ENCODE peak calls at places on chromosomes 13 and 19, in five cellular contexts. One of them, this sample, is unnamed.

GRCh38 chr19:30631035-30631375 is 258.8 kb downstream of the ZNF536 start:
- DNase-seq in cardiac fibroblast: no peak
- DNase-seq in A549: no peak
- DNase-seq in fibroblast of mammary gland: no peak
- DNase-seq in stomach: no peak
- DNase-seq in this sample: no peak

GRCh38 chr19:8567522-8568172 is 9.6 kb downstream of the MYO1F start:
- DNase-seq in fibroblast of mammary gland: no peak
- DNase-seq in stomach: no peak
- DNase-seq in cardiac fibroblast: no peak
- DNase-seq in A549: no peak
- DNase-seq in this sample: no peak

GRCh38 chr13:99417821-99418662 is 83.2 kb upstream of the TM9SF2 start:
- DNase-seq in cardiac fibroblast: no peak
- DNase-seq in A549: no peak
- DNase-seq in fibroblast of mammary gland: no peak
- DNase-seq in stomach: peak; percentile 20
- DNase-seq in this sample: no peak

GRCh38 chr13:98103942-98104880 is 38.7 kb upstream of the FARP1 start:
- DNase-seq in fibroblast of mammary gland: peak; percentile 43
- DNase-seq in A549: peak; percentile 48
- DNase-seq in cardiac fibroblast: no peak
- DNase-seq in stomach: no peak
- DNase-seq in this sample: no peak

GRCh38 chr13:70792121-70792520 is 683.9 kb upstream of the KLHL1 start:
- DNase-seq in fibroblast of mammary gland: no peak
- DNase-seq in cardiac fibroblast: no peak
- DNase-seq in stomach: no peak
- DNase-seq in A549: no peak
- DNase-seq in this sample: no peak

GRCh38 chr13:77916481-77916880 is 2.1 kb downstream of the EDNRB start:
- DNase-seq in cardiac fibroblast: no peak
- DNase-seq in A549: no peak
- DNase-seq in fibroblast of mammary gland: peak; percentile 37
- DNase-seq in stomach: no peak
- DNase-seq in this sample: no peak

GRCh38 chr19:48206402-48207093 is 36.1 kb downstream of the ZSWIM9 start:
- DNase-seq in fibroblast of mammary gland: no peak
- DNase-seq in stomach: peak; percentile 54
- DNase-seq in cardiac fibroblast: peak; percentile 32
- DNase-seq in A549: no peak
- DNase-seq in this sample: no peak

GRCh38 chr19:17319473-17320238 is 10.3 kb downstream of the DDA1 start:
- DNase-seq in cardiac fibroblast: no peak
- DNase-seq in stomach: no peak
- DNase-seq in fibroblast of mammary gland: no peak
- DNase-seq in A549: no peak
- DNase-seq in this sample: no peak

GRCh38 chr19:38032151-38032550 is 125.1 kb downstream of the SIPA1L3 start:
- DNase-seq in A549: no peak
- DNase-seq in fibroblast of mammary gland: peak; percentile 31
- DNase-seq in cardiac fibroblast: peak; percentile 73
- DNase-seq in stomach: no peak
- DNase-seq in this sample: peak; percentile 53

GRCh38 chr19:16106121-16106520 is 5.6 kb upstream of the RAB8A start:
- DNase-seq in A549: no peak
- DNase-seq in fibroblast of mammary gland: peak; percentile 58
- DNase-seq in stomach: no peak
- DNase-seq in cardiac fibroblast: no peak
- DNase-seq in this sample: peak; percentile 33

GRCh38 chr13:76667551-76667950 is 218.7 kb downstream of the KCTD12 start:
- DNase-seq in stomach: no peak
- DNase-seq in cardiac fibroblast: peak; percentile 87
- DNase-seq in A549: no peak
- DNase-seq in fibroblast of mammary gland: peak; percentile 74
- DNase-seq in this sample: peak; percentile 77

GRCh38 chr13:98199480-98199879 is 22.4 kb upstream of the RNF113B start:
- DNase-seq in stomach: no peak
- DNase-seq in A549: no peak
- DNase-seq in fibroblast of mammary gland: no peak
- DNase-seq in cardiac fibroblast: no peak
- DNase-seq in this sample: no peak

GRCh38 chr13:44576396-44577235 is 486 bp upstream of the TSC22D1 start:
- DNase-seq in cardiac fibroblast: no peak
- DNase-seq in fibroblast of mammary gland: no peak
- DNase-seq in A549: no peak
- DNase-seq in stomach: peak; percentile 34
- DNase-seq in this sample: no peak

GRCh38 chr13:41054212-41054877 is 7.0 kb upstream of the WBP4 start:
- DNase-seq in cardiac fibroblast: peak; percentile 65
- DNase-seq in stomach: no peak
- DNase-seq in fibroblast of mammary gland: peak; percentile 77
- DNase-seq in A549: peak; percentile 22
- DNase-seq in this sample: peak; percentile 72

GRCh38 chr19:5470264-5470671 is 15.1 kb downstream of the ZNRF4 start:
- DNase-seq in A549: no peak
- DNase-seq in stomach: peak; percentile 26
- DNase-seq in fibroblast of mammary gland: no peak
- DNase-seq in cardiac fibroblast: no peak
- DNase-seq in this sample: no peak

GRCh38 chr19:11347546-11347945 is 1.2 kb downstream of the CCDC159 start:
- DNase-seq in A549: no peak
- DNase-seq in fibroblast of mammary gland: no peak
- DNase-seq in stomach: no peak
- DNase-seq in cardiac fibroblast: no peak
- DNase-seq in this sample: no peak

GRCh38 chr19:11345122-11345752 is 831 bp downstream of the TMEM205 start:
- DNase-seq in cardiac fibroblast: no peak
- DNase-seq in A549: no peak
- DNase-seq in fibroblast of mammary gland: no peak
- DNase-seq in stomach: no peak
- DNase-seq in this sample: no peak

GRCh38 chr19:11342429-11342828 is 3.0 kb upstream of the RAB3D start:
- DNase-seq in fibroblast of mammary gland: no peak
- DNase-seq in A549: no peak
- DNase-seq in cardiac fibroblast: no peak
- DNase-seq in stomach: no peak
- DNase-seq in this sample: no peak

GRCh38 chr19:11349171-11349570 is 2.9 kb downstream of the CCDC159 start:
- DNase-seq in cardiac fibroblast: no peak
- DNase-seq in A549: no peak
- DNase-seq in fibroblast of mammary gland: no peak
- DNase-seq in stomach: no peak
- DNase-seq in this sample: no peak

DNA sequence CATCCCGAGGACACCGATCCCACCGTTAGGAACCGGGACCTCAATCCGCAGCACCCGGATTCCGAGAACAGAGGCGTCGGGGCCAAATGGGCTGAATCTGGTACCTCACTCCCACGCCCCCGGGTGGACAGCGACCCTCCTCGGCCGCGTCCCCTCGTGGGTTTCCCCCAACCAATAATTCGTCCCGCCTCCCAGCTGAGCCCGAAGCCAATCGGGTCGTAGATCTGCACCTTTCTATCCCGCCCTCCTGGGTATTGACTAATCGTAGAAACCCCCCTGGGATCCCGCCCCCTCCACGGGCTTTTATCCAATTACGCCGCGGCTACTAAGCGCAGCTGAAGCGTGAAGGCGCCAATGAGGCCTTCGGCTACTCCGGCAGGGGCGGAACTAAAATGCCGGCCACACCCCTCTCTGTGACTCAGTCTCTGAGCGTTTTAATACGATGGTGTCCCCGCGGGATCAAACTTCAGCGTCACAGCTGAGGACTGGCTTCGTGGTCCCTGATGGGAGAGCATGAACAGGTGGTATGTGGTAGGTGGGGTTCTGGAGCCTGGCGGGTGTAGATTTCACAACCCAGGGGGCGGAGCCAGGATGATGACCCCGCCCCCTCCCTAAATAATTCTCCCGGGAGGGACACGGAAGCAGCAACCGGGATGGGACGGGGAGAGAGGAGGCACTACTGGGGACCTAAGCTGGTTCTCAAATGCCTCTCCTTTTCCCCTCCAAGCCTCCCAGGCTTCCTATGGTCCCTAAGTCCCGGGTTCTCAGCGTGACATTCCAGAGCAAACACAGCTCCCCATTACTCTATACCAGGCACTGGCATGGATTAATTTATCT is at the start of the genes CCDC159 and TMEM205:
- DNase-seq in A549: peak; percentile 89
- DNase-seq in fibroblast of mammary gland: peak; percentile 99
- DNase-seq in cardiac fibroblast: peak; percentile 99
- DNase-seq in stomach: peak; percentile 99
- DNase-seq in this sample: peak; percentile 99
- TF ChIP-seq CTCF in A549: no peak
- TF ChIP-seq CTCF in fibroblast of mammary gland: no peak
- TF ChIP-seq CTCF in cardiac fibroblast: no peak
- TF ChIP-seq CTCF in stomach: no peak
- TF ChIP-seq CTCF in this sample: no peak

DNA sequence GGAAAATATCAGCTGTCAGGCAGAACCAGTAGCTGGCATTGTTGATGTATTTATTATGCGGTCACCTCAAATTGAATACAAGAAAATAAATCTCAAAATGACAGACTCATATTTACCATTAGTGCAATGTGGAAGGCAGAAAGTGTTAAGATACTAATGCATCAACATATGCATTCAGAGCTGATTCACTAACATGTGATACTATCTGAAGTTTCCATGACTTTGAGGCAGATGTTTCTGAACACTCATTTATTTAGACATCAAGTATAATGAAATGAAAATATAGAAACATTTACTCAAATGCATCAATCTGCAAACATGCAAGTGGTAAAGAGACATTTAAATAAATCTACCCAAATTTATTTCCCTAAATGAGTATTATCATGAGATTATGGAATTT is 474.2 kb upstream of the SLC10A2 start:
- DNase-seq in A549: no peak
- DNase-seq in stomach: no peak
- DNase-seq in fibroblast of mammary gland: no peak
- DNase-seq in cardiac fibroblast: no peak
- DNase-seq in this sample: no peak
- H3K4me3 ChIP-seq in A549: no peak overlapping the region
- H3K4me3 ChIP-seq in stomach: no peak overlapping the region
- H3K4me3 ChIP-seq in fibroblast of mammary gland: no peak overlapping the region
- H3K4me3 ChIP-seq in cardiac fibroblast: no peak overlapping the region
- H3K4me3 ChIP-seq in this sample: no peak overlapping the region

GRCh38 chr19:24086974-24087595 is at the start of gene ZNF254:
- DNase-seq in A549: peak; percentile 96
- DNase-seq in stomach: peak; percentile 89
- DNase-seq in fibroblast of mammary gland: peak; percentile 95
- DNase-seq in cardiac fibroblast: peak; percentile 95
- DNase-seq in this sample: peak; percentile 93
- TF ChIP-seq CTCF in A549: no peak
- TF ChIP-seq CTCF in stomach: no peak
- TF ChIP-seq CTCF in fibroblast of mammary gland: no peak
- TF ChIP-seq CTCF in cardiac fibroblast: peak; percentile 16
- TF ChIP-seq CTCF in this sample: no peak

DNA sequence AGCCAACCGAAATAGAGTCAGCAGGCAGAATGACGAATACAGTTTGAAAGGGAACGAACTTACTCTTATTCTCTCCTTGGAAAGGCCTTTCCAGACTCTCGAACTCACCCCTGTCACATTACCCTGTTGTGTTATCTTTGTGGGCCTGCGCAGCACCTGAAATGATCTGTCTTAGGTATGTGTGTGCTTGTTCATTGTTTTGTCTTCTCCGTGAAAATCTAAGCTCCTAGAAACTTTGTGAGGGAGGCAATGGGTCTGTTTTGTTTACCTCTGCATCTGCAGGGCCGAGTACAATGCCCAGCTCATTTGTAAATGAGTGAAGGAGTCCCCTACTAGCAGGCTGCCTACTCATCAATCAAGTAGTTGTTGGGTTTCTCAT is 19.6 kb downstream of the HMGB1 start:
- DNase-seq in fibroblast of mammary gland: no peak
- DNase-seq in cardiac fibroblast: no peak
- DNase-seq in A549: no peak
- DNase-seq in stomach: no peak
- DNase-seq in this sample: no peak
- H3K4me3 ChIP-seq in fibroblast of mammary gland: no peak overlapping the region
- H3K4me3 ChIP-seq in cardiac fibroblast: peak overlapping the region; percentile 34
- H3K4me3 ChIP-seq in A549: no peak overlapping the region
- H3K4me3 ChIP-seq in stomach: peak overlapping the region; percentile 42
- H3K4me3 ChIP-seq in this sample: peak overlapping the region; percentile 39

GRCh38 chr19:32357720-32358119 is 12.3 kb downstream of the ZNF507 start:
- DNase-seq in cardiac fibroblast: no peak
- DNase-seq in fibroblast of mammary gland: peak; percentile 23
- DNase-seq in A549: peak; percentile 61
- DNase-seq in stomach: no peak
- DNase-seq in this sample: no peak
- TF ChIP-seq CTCF in cardiac fibroblast: peak; percentile 14
- TF ChIP-seq CTCF in fibroblast of mammary gland: peak; percentile 36
- TF ChIP-seq CTCF in A549: peak; percentile 70
- TF ChIP-seq CTCF in stomach: no peak
- TF ChIP-seq CTCF in this sample: peak; percentile 34

DNA sequence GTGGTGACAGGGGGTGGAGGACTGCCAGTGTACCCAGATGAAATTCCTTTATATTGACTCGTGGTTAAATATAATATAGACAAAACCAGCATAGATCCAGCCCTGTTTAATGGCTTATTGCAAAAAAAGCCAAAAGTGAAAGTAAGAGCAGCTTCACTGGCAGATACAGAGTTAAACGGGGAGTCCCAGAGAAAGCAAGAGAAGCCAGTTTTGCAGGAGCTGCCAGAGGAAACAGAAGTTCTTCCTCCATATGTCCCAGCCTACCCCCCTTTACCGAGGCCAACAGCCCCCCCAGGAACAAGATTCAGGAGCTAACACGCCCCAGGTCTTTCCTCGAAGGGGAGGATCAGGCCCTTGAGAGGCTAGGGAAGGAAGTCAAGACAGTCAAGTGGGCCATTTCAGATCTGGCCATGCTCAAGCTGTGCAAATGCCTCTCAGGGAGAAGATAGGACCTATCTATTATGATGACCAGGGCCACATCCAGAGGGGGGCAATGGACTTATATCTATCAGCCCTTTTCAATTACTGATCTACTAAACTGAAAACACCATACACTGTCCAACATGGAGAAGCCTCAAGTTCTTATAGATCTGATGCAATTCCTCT is 47.2 kb upstream of the ZNF737 start:
- DNase-seq in fibroblast of mammary gland: no peak
- DNase-seq in cardiac fibroblast: no peak
- DNase-seq in stomach: no peak
- DNase-seq in A549: no peak
- DNase-seq in this sample: no peak
- H3K4me3 ChIP-seq in fibroblast of mammary gland: no peak overlapping the region
- H3K4me3 ChIP-seq in cardiac fibroblast: peak overlapping the region; percentile 41
- H3K4me3 ChIP-seq in stomach: no peak overlapping the region
- H3K4me3 ChIP-seq in A549: no peak overlapping the region
- H3K4me3 ChIP-seq in this sample: peak overlapping the region; percentile 28

GRCh38 chr13:80334582-80335260 is 6.2 kb downstream of the SPRY2 start:
- DNase-seq in A549: no peak
- DNase-seq in fibroblast of mammary gland: peak; percentile 72
- DNase-seq in cardiac fibroblast: peak; percentile 46
- DNase-seq in stomach: no peak
- DNase-seq in this sample: no peak
- TF ChIP-seq CTCF in A549: no peak
- TF ChIP-seq CTCF in fibroblast of mammary gland: no peak
- TF ChIP-seq CTCF in cardiac fibroblast: peak; percentile 1
- TF ChIP-seq CTCF in stomach: no peak
- TF ChIP-seq CTCF in this sample: peak; percentile 11

GRCh38 chr19:10291554-10292205 is 1.9 kb downstream of the ICAM5 start:
- DNase-seq in stomach: no peak
- DNase-seq in fibroblast of mammary gland: no peak
- DNase-seq in A549: no peak
- DNase-seq in cardiac fibroblast: no peak
- DNase-seq in this sample: no peak
- H3K4me3 ChIP-seq in stomach: peak overlapping the region; percentile 51
- H3K4me3 ChIP-seq in fibroblast of mammary gland: peak overlapping the region; percentile 22
- H3K4me3 ChIP-seq in A549: peak overlapping the region; percentile 52
- H3K4me3 ChIP-seq in cardiac fibroblast: peak overlapping the region; percentile 51
- H3K4me3 ChIP-seq in this sample: peak overlapping the region; percentile 58

This sample was measured in AG10803.